ENCODE peak calls at places on chromosomes 4 and X, in nine cellular contexts. A, K, I, T, C, B, U, L and O are unnamed samples.

GRCh38 chrX:120457766-120458180 is 11.3 kb downstream of the LAMP2 start:
- DNase-seq in A (no peak), K (no peak), I (no peak), T (no peak), C (no peak), B (no peak), U (no peak), L (no peak), O (no peak)

GRCh38 chr4:3676196-3676595 is 90.0 kb upstream of the ADRA2C start:
- DNase-seq in A (no peak), K (peak; percentile 4), I (peak; percentile 25), T (no peak), C (no peak), B (no peak), U (peak; percentile 10), L (no peak), O (no peak)

GRCh38 chr4:72631296-72631695 is 62.3 kb upstream of the ADAMTS3 start:
- DNase-seq in A (no peak), K (peak; percentile 53), I (no peak), T (peak; percentile 74), C (no peak), B (no peak), U (peak; percentile 53), L (no peak), O (peak; percentile 62)

GRCh38 chrX:2497961-2498780 is 2.6 kb downstream of the DHRSX start:
- DNase-seq in A (no peak), K (no peak), I (peak; percentile 38), T (peak; percentile 38), C (no peak), B (no peak), U (no peak), L (no peak), O (no peak)

GRCh38 chr4:8537041-8537461 is 43.1 kb upstream of the GPR78 start:
- DNase-seq in A (no peak), K (peak; percentile 82), I (no peak), T (peak; percentile 93), C (no peak), B (peak; percentile 22), U (peak; percentile 70), L (no peak), O (peak; percentile 84)

GRCh38 chr4:1983846-1984405 is 24.8 kb downstream of the NELFA start:
- DNase-seq in A (no peak), K (peak; percentile 50), I (no peak), T (peak; percentile 67), C (no peak), B (no peak), U (no peak), L (no peak), O (no peak)

GRCh38 chr4:119835511-119835910 is 206.9 kb upstream of the PDE5A start:
- DNase-seq in A (no peak), K (no peak), I (no peak), T (no peak), C (no peak), B (no peak), U (no peak), L (no peak), O (peak; percentile 28)

GRCh38 chr4:145709843-145710242 is 29.9 kb downstream of the C4orf51 start:
- DNase-seq in A (no peak), K (no peak), I (no peak), T (no peak), C (no peak), B (no peak), U (no peak), L (no peak), O (no peak)

GRCh38 chr4:74546020-74546419 is 101.1 kb downstream of the AREG start:
- DNase-seq in A (no peak), K (no peak), I (no peak), T (no peak), C (no peak), B (no peak), U (no peak), L (no peak), O (no peak)

GRCh38 chrX:39905475-39905889 is 192.3 kb downstream of the BCOR start:
- DNase-seq in A (no peak), K (peak; percentile 38), I (no peak), T (no peak), C (no peak), B (no peak), U (peak; percentile 68), L (no peak), O (peak; percentile 51)

GRCh38 chrX:115642304-115642703 is 81.3 kb downstream of the PLS3 start:
- DNase-seq in A (no peak), K (no peak), I (no peak), T (no peak), C (no peak), B (no peak), U (no peak), L (peak; percentile 45), O (no peak)

GRCh38 chr4:85489273-85489672 is 14.3 kb downstream of the ARHGAP24 start:
- DNase-seq in A (no peak), K (no peak), I (no peak), T (no peak), C (no peak), B (no peak), U (peak; percentile 16), L (peak; percentile 41), O (peak; percentile 53)

GRCh38 chr4:95106408-95106928 is 348.7 kb downstream of the BMPR1B start:
- DNase-seq in A (no peak), K (no peak), I (no peak), T (no peak), C (no peak), B (no peak), U (no peak), L (no peak), O (no peak)

GRCh38 chr4:71832049-71832448 is 48.2 kb upstream of the GC start:
- DNase-seq in A (no peak), K (no peak), I (no peak), T (no peak), C (no peak), B (no peak), U (no peak), L (no peak), O (no peak)

GRCh38 chr4:80434238-80434637 is 98.7 kb downstream of the CFAP299 start:
- DNase-seq in A (no peak), K (no peak), I (no peak), T (no peak), C (no peak), B (no peak), U (no peak), L (no peak), O (no peak)

GRCh38 chr4:106444557-106444956 is 76.0 kb upstream of the GIMD1 start:
- DNase-seq in A (no peak), K (no peak), I (no peak), T (no peak), C (no peak), B (no peak), U (no peak), L (no peak), O (no peak)

GRCh38 chrX:11190745-11191510 is 79.8 kb downstream of the HCCS start:
- DNase-seq in A (no peak), K (no peak), I (no peak), T (no peak), C (no peak), B (no peak), U (no peak), L (no peak), O (no peak)

GRCh38 chrX:43745938-43746721 is 90.0 kb downstream of the MAOA start:
- DNase-seq in A (no peak), K (no peak), I (no peak), T (no peak), C (no peak), B (no peak), U (no peak), L (no peak), O (no peak)

GRCh38 chr4:89615056-89615455 is 221.9 kb downstream of the SNCA start:
- DNase-seq in A (no peak), K (no peak), I (no peak), T (no peak), C (no peak), B (no peak), U (no peak), L (no peak), O (no peak)

GRCh38 chr4:86633854-86634253 is 39.7 kb downstream of the PTPN13 start:
- DNase-seq in A (no peak), K (no peak), I (no peak), T (no peak), C (no peak), B (no peak), U (no peak), L (no peak), O (no peak)
- H3K9me3 ChIP-seq in A (no peaks in the 10 kb centered on the region), K (no peaks in the 10 kb centered on the region), I (no peaks in the 10 kb centered on the region), T (no peaks in the 10 kb centered on the region), C (no peaks in the 10 kb centered on the region), B (no peaks in the 10 kb centered on the region), U (no peaks in the 10 kb centered on the region), L (no peaks in the 10 kb centered on the region), O (no peaks in the 10 kb centered on the region)

GRCh38 chrX:102067966-102068723 is 57.3 kb upstream of the TCEAL2 start:
- DNase-seq in A (no peak), K (no peak), I (no peak), T (peak; percentile 17), C (no peak), B (no peak), U (no peak), L (no peak), O (no peak)

DNA sequence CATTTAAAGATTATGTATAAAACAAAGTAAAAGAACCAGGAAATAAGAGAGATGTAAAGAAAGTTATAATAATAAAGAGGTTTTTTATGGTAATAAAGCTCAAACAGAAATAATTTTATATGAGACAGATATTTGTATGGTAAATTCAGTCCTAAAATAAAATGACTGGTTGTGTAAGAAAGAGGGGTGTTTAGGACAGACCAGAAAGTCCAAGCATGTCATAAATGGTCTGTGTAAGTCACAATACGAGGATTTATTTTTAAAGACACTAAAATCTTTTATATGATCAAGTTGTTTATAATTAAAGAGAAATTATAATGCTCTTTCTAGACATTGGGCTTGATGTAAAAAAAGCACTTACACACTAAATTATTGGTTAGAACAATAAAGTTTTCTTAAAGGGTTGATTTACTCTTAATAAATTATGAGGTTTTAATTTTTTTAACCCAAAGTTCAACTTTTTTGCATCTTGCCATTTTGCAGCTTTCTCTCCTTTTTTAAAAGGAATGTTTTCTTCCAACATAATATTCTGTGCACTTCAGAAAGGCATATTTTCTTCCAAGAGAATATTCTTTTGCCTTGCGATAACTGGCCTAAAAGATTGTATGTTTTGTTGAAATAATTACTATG is 61.9 kb upstream of the TCEAL2 start:
- DNase-seq in A (no peak), K (no peak), I (no peak), T (no peak), C (no peak), B (no peak), U (no peak), L (no peak), O (no peak)
- H3K9me3 ChIP-seq in A (no peaks in the 10 kb centered on the region), K (no peaks in the 10 kb centered on the region), I (no peaks in the 10 kb centered on the region), T (no peaks in the 10 kb centered on the region), C (no peaks in the 10 kb centered on the region), B (no peaks in the 10 kb centered on the region), U (no peaks in the 10 kb centered on the region), L (peaks cover 56% of the 10 kb centered on the region), O (no peaks in the 10 kb centered on the region)

GRCh38 chrX:66000628-66001275 is 39.1 kb downstream of the VSIG4 start:
- DNase-seq in A (no peak), K (no peak), I (no peak), T (no peak), C (no peak), B (no peak), U (no peak), L (no peak), O (no peak)
- H3K9me3 ChIP-seq in A (no peaks in the 10 kb centered on the region), K (no peaks in the 10 kb centered on the region), I (no peaks in the 10 kb centered on the region), T (no peaks in the 10 kb centered on the region), C (no peaks in the 10 kb centered on the region), B (no peaks in the 10 kb centered on the region), U (no peaks in the 10 kb centered on the region), L (peaks cover 26% of the 10 kb centered on the region), O (no peaks in the 10 kb centered on the region)

GRCh38 chrX:81537723-81538122 is 335.8 kb downstream of the SH3BGRL start:
- DNase-seq in A (no peak), K (no peak), I (no peak), T (no peak), C (no peak), B (no peak), U (no peak), L (no peak), O (peak; percentile 4)

GRCh38 chrX:81542255-81542654 is 340.4 kb downstream of the SH3BGRL start:
- DNase-seq in A (no peak), K (no peak), I (no peak), T (no peak), C (no peak), B (no peak), U (no peak), L (no peak), O (no peak)
- H3K9me3 ChIP-seq in A (no peaks in the 10 kb centered on the region), K (no peaks in the 10 kb centered on the region), I (no peaks in the 10 kb centered on the region), T (no peaks in the 10 kb centered on the region), C (no peaks in the 10 kb centered on the region), B (no peaks in the 10 kb centered on the region), U (no peaks in the 10 kb centered on the region), L (peaks cover 46% of the 10 kb centered on the region), O (no peaks in the 10 kb centered on the region)